ENCODE peak calls at places on chromosomes 5 and 9, in ten cellular contexts. One of them, this sample, is unnamed.

GRCh38 chr9:16368425-16369087 is 501.9 kb downstream of the BNC2 start:
- DNase-seq in naive B cell: no peak
- DNase-seq in SHP77: peak
- DNase-seq in hypothalamus: no peak
- DNase-seq in ELR: peak
- DNase-seq in GDM1: no peak
- DNase-seq in HEK293T: no peak
- DNase-seq in HuH-7.5: no peak
- DNase-seq in RKO: peak
- DNase-seq in kidney tubule cell: peak
- DNase-seq in this sample: peak

GRCh38 chr5:132678735-132679134 is 4.9 kb downstream of the IL4 start:
- DNase-seq in naive B cell: no peak
- DNase-seq in SHP77: no peak
- DNase-seq in hypothalamus: no peak
- DNase-seq in ELR: no peak
- DNase-seq in GDM1: no peak
- DNase-seq in HEK293T: no peak
- DNase-seq in HuH-7.5: no peak
- DNase-seq in RKO: no peak
- DNase-seq in kidney tubule cell: no peak
- DNase-seq in this sample: no peak

GRCh38 chr9:112002131-112002846 is 105.7 kb downstream of the UGCG start:
- DNase-seq in naive B cell: no peak
- DNase-seq in SHP77: no peak
- DNase-seq in hypothalamus: no peak
- DNase-seq in ELR: no peak
- DNase-seq in GDM1: no peak
- DNase-seq in HEK293T: no peak
- DNase-seq in HuH-7.5: no peak
- DNase-seq in RKO: no peak
- DNase-seq in kidney tubule cell: no peak
- DNase-seq in this sample: no peak

GRCh38 chr9:129995409-129996160 is 47.4 kb downstream of the FNBP1 start:
- DNase-seq in naive B cell: no peak
- DNase-seq in SHP77: no peak
- DNase-seq in hypothalamus: no peak
- DNase-seq in ELR: peak
- DNase-seq in GDM1: no peak
- DNase-seq in HEK293T: no peak
- DNase-seq in HuH-7.5: no peak
- DNase-seq in RKO: peak
- DNase-seq in kidney tubule cell: peak
- DNase-seq in this sample: peak

GRCh38 chr9:80163889-80164288 is 592.1 kb downstream of the TLE4 start:
- DNase-seq in naive B cell: peak
- DNase-seq in SHP77: no peak
- DNase-seq in hypothalamus: no peak
- DNase-seq in ELR: no peak
- DNase-seq in GDM1: no peak
- DNase-seq in HEK293T: no peak
- DNase-seq in HuH-7.5: no peak
- DNase-seq in RKO: no peak
- DNase-seq in kidney tubule cell: no peak
- DNase-seq in this sample: no peak

GRCh38 chr5:104947061-104947460 is 1384.5 kb upstream of the NUDT12 start:
- DNase-seq in naive B cell: no peak
- DNase-seq in SHP77: no peak
- DNase-seq in hypothalamus: no peak
- DNase-seq in ELR: no peak
- DNase-seq in GDM1: no peak
- DNase-seq in HEK293T: no peak
- DNase-seq in HuH-7.5: no peak
- DNase-seq in RKO: no peak
- DNase-seq in kidney tubule cell: no peak
- DNase-seq in this sample: no peak

GRCh38 chr9:133372144-133372543 is 3.7 kb downstream of the SURF4 start:
- DNase-seq in naive B cell: no peak
- DNase-seq in SHP77: no peak
- DNase-seq in hypothalamus: no peak
- DNase-seq in ELR: no peak
- DNase-seq in GDM1: no peak
- DNase-seq in HEK293T: no peak
- DNase-seq in HuH-7.5: no peak
- DNase-seq in RKO: no peak
- DNase-seq in kidney tubule cell: peak
- DNase-seq in this sample: no peak

GRCh38 chr5:171391996-171392577 is 4.4 kb downstream of the NPM1 start:
- DNase-seq in naive B cell: no peak
- DNase-seq in SHP77: no peak
- DNase-seq in hypothalamus: no peak
- DNase-seq in ELR: no peak
- DNase-seq in GDM1: no peak
- DNase-seq in HEK293T: no peak
- DNase-seq in HuH-7.5: no peak
- DNase-seq in RKO: no peak
- DNase-seq in kidney tubule cell: no peak
- DNase-seq in this sample: no peak

GRCh38 chr9:70578720-70579119 is 164.3 kb upstream of the KLF9 start:
- DNase-seq in naive B cell: no peak
- DNase-seq in SHP77: no peak
- DNase-seq in hypothalamus: no peak
- DNase-seq in ELR: no peak
- DNase-seq in GDM1: no peak
- DNase-seq in HEK293T: peak
- DNase-seq in HuH-7.5: no peak
- DNase-seq in RKO: no peak
- DNase-seq in kidney tubule cell: no peak
- DNase-seq in this sample: no peak

GRCh38 chr9:4849364-4849763 is 56.6 kb downstream of the RCL1 start:
- DNase-seq in naive B cell: no peak
- DNase-seq in SHP77: no peak
- DNase-seq in hypothalamus: no peak
- DNase-seq in ELR: no peak
- DNase-seq in GDM1: no peak
- DNase-seq in HEK293T: no peak
- DNase-seq in HuH-7.5: no peak
- DNase-seq in RKO: no peak
- DNase-seq in kidney tubule cell: peak
- DNase-seq in this sample: no peak

GRCh38 chr5:155147222-155147621 is 133.7 kb downstream of the KIF4B start:
- DNase-seq in naive B cell: no peak
- DNase-seq in SHP77: no peak
- DNase-seq in hypothalamus: no peak
- DNase-seq in ELR: peak
- DNase-seq in GDM1: no peak
- DNase-seq in HEK293T: no peak
- DNase-seq in HuH-7.5: no peak
- DNase-seq in RKO: peak
- DNase-seq in kidney tubule cell: peak
- DNase-seq in this sample: no peak

GRCh38 chr5:95781101-95781583 is 41.4 kb downstream of the GLRX start:
- DNase-seq in naive B cell: peak
- DNase-seq in SHP77: peak
- DNase-seq in hypothalamus: peak
- DNase-seq in ELR: peak
- DNase-seq in GDM1: peak
- DNase-seq in HEK293T: peak
- DNase-seq in HuH-7.5: peak
- DNase-seq in RKO: peak
- DNase-seq in kidney tubule cell: peak
- DNase-seq in this sample: peak

GRCh38 chr9:89854715-89855475 is 250.1 kb downstream of the GADD45G start:
- DNase-seq in naive B cell: no peak
- DNase-seq in SHP77: no peak
- DNase-seq in hypothalamus: no peak
- DNase-seq in ELR: no peak
- DNase-seq in GDM1: no peak
- DNase-seq in HEK293T: no peak
- DNase-seq in HuH-7.5: no peak
- DNase-seq in RKO: no peak
- DNase-seq in kidney tubule cell: no peak
- DNase-seq in this sample: no peak

GRCh38 chr9:115042781-115043509 is 75.0 kb downstream of the TNC start:
- DNase-seq in naive B cell: no peak
- DNase-seq in SHP77: no peak
- DNase-seq in hypothalamus: no peak
- DNase-seq in ELR: no peak
- DNase-seq in GDM1: peak
- DNase-seq in HEK293T: no peak
- DNase-seq in HuH-7.5: no peak
- DNase-seq in RKO: no peak
- DNase-seq in kidney tubule cell: no peak
- DNase-seq in this sample: no peak

GRCh38 chr5:122501087-122501435 is 189.0 kb downstream of the SNCAIP start:
- DNase-seq in naive B cell: no peak
- DNase-seq in SHP77: no peak
- DNase-seq in hypothalamus: no peak
- DNase-seq in ELR: no peak
- DNase-seq in GDM1: no peak
- DNase-seq in HEK293T: no peak
- DNase-seq in HuH-7.5: no peak
- DNase-seq in RKO: no peak
- DNase-seq in kidney tubule cell: no peak
- DNase-seq in this sample: peak

GRCh38 chr5:55657443-55657842 is 54.7 kb downstream of the SLC38A9 start:
- DNase-seq in naive B cell: no peak
- DNase-seq in SHP77: no peak
- DNase-seq in hypothalamus: no peak
- DNase-seq in ELR: no peak
- DNase-seq in GDM1: no peak
- DNase-seq in HEK293T: no peak
- DNase-seq in HuH-7.5: no peak
- DNase-seq in RKO: no peak
- DNase-seq in kidney tubule cell: no peak
- DNase-seq in this sample: no peak